ENCODE peak calls at places on chromosomes 3 and 15, in nine cellular contexts. One of them, this sample, is unnamed.

GRCh38 chr3:155981669-155982068 is 111.2 kb downstream of the GMPS start:
- DNase-seq in pancreas: no peak
- DNase-seq in retina: no peak
- DNase-seq in iPS-NIHi11: no peak
- DNase-seq in activated T-cell treated with anti-CD3 and anti-CD28 coated beads for 1 hour: no peak
- DNase-seq in stimulated activated CD8-positive, alpha-beta memory T cell treated with anti-CD3 and anti-CD28 coated beads, Interleukin-7, amount 100 ng/mL, for 24 hours: no peak
- DNase-seq in GM03348: no peak
- DNase-seq in HEK293T: no peak
- DNase-seq in stimulated activated CD4-positive, alpha-beta T cell treated with anti-CD3 and anti-CD28 coated beads, Interleukin-15, amount 100 ng/mL, for 24 hours: no peak
- DNase-seq in this sample: no peak

GRCh38 chr3:23174426-23175039 is 28.6 kb upstream of the UBE2E2 start:
- DNase-seq in GM03348: no peak
- DNase-seq in stimulated activated CD8-positive, alpha-beta memory T cell treated with anti-CD3 and anti-CD28 coated beads, Interleukin-7, amount 100 ng/mL, for 24 hours: no peak
- DNase-seq in HEK293T: no peak
- DNase-seq in stimulated activated CD4-positive, alpha-beta T cell treated with anti-CD3 and anti-CD28 coated beads, Interleukin-15, amount 100 ng/mL, for 24 hours: no peak
- DNase-seq in iPS-NIHi11: peak; percentile 16
- DNase-seq in pancreas: no peak
- DNase-seq in activated T-cell treated with anti-CD3 and anti-CD28 coated beads for 1 hour: no peak
- DNase-seq in retina: peak; percentile 36
- DNase-seq in this sample: peak; percentile 26

GRCh38 chr3:147411235-147411607 is 2.1 kb downstream of the ZIC1 start:
- DNase-seq in activated T-cell treated with anti-CD3 and anti-CD28 coated beads for 1 hour: no peak
- DNase-seq in retina: peak; percentile 83
- DNase-seq in pancreas: no peak
- DNase-seq in stimulated activated CD4-positive, alpha-beta T cell treated with anti-CD3 and anti-CD28 coated beads, Interleukin-15, amount 100 ng/mL, for 24 hours: no peak
- DNase-seq in GM03348: no peak
- DNase-seq in stimulated activated CD8-positive, alpha-beta memory T cell treated with anti-CD3 and anti-CD28 coated beads, Interleukin-7, amount 100 ng/mL, for 24 hours: no peak
- DNase-seq in iPS-NIHi11: no peak
- DNase-seq in HEK293T: no peak
- DNase-seq in this sample: peak; percentile 52

GRCh38 chr3:150275946-150276345 is 132.2 kb upstream of the TSC22D2 start:
- DNase-seq in iPS-NIHi11: no peak
- DNase-seq in activated T-cell treated with anti-CD3 and anti-CD28 coated beads for 1 hour: no peak
- DNase-seq in stimulated activated CD8-positive, alpha-beta memory T cell treated with anti-CD3 and anti-CD28 coated beads, Interleukin-7, amount 100 ng/mL, for 24 hours: no peak
- DNase-seq in retina: no peak
- DNase-seq in pancreas: no peak
- DNase-seq in HEK293T: no peak
- DNase-seq in GM03348: peak; percentile 29
- DNase-seq in stimulated activated CD4-positive, alpha-beta T cell treated with anti-CD3 and anti-CD28 coated beads, Interleukin-15, amount 100 ng/mL, for 24 hours: no peak
- DNase-seq in this sample: no peak

GRCh38 chr15:60548101-60548500 is 69.2 kb upstream of the ICE2 start:
- DNase-seq in stimulated activated CD4-positive, alpha-beta T cell treated with anti-CD3 and anti-CD28 coated beads, Interleukin-15, amount 100 ng/mL, for 24 hours: peak; percentile 80
- DNase-seq in activated T-cell treated with anti-CD3 and anti-CD28 coated beads for 1 hour: no peak
- DNase-seq in stimulated activated CD8-positive, alpha-beta memory T cell treated with anti-CD3 and anti-CD28 coated beads, Interleukin-7, amount 100 ng/mL, for 24 hours: peak; percentile 40
- DNase-seq in pancreas: no peak
- DNase-seq in GM03348: no peak
- DNase-seq in retina: no peak
- DNase-seq in iPS-NIHi11: no peak
- DNase-seq in HEK293T: no peak
- DNase-seq in this sample: no peak

GRCh38 chr3:188489639-188490405 is 335.9 kb downstream of the LPP start:
- DNase-seq in HEK293T: no peak
- DNase-seq in stimulated activated CD8-positive, alpha-beta memory T cell treated with anti-CD3 and anti-CD28 coated beads, Interleukin-7, amount 100 ng/mL, for 24 hours: no peak
- DNase-seq in GM03348: peak; percentile 52
- DNase-seq in pancreas: no peak
- DNase-seq in iPS-NIHi11: no peak
- DNase-seq in stimulated activated CD4-positive, alpha-beta T cell treated with anti-CD3 and anti-CD28 coated beads, Interleukin-15, amount 100 ng/mL, for 24 hours: no peak
- DNase-seq in retina: no peak
- DNase-seq in activated T-cell treated with anti-CD3 and anti-CD28 coated beads for 1 hour: no peak
- DNase-seq in this sample: no peak

GRCh38 chr3:172213765-172214358 is 174.5 kb downstream of the FNDC3B start:
- DNase-seq in GM03348: no peak
- DNase-seq in stimulated activated CD4-positive, alpha-beta T cell treated with anti-CD3 and anti-CD28 coated beads, Interleukin-15, amount 100 ng/mL, for 24 hours: no peak
- DNase-seq in stimulated activated CD8-positive, alpha-beta memory T cell treated with anti-CD3 and anti-CD28 coated beads, Interleukin-7, amount 100 ng/mL, for 24 hours: no peak
- DNase-seq in retina: no peak
- DNase-seq in pancreas: no peak
- DNase-seq in iPS-NIHi11: no peak
- DNase-seq in HEK293T: no peak
- DNase-seq in activated T-cell treated with anti-CD3 and anti-CD28 coated beads for 1 hour: no peak
- DNase-seq in this sample: peak; percentile 54

GRCh38 chr3:88180398-88180999 is 30.7 kb downstream of the C3orf38 start:
- DNase-seq in HEK293T: peak; percentile 8
- DNase-seq in activated T-cell treated with anti-CD3 and anti-CD28 coated beads for 1 hour: no peak
- DNase-seq in pancreas: no peak
- DNase-seq in stimulated activated CD4-positive, alpha-beta T cell treated with anti-CD3 and anti-CD28 coated beads, Interleukin-15, amount 100 ng/mL, for 24 hours: peak; percentile 15
- DNase-seq in iPS-NIHi11: peak; percentile 4
- DNase-seq in retina: no peak
- DNase-seq in stimulated activated CD8-positive, alpha-beta memory T cell treated with anti-CD3 and anti-CD28 coated beads, Interleukin-7, amount 100 ng/mL, for 24 hours: no peak
- DNase-seq in GM03348: peak; percentile 32
- DNase-seq in this sample: peak; percentile 65

GRCh38 chr15:93088200-93088980 is 621 bp downstream of the RGMA start:
- DNase-seq in iPS-NIHi11: peak; percentile 70
- DNase-seq in stimulated activated CD4-positive, alpha-beta T cell treated with anti-CD3 and anti-CD28 coated beads, Interleukin-15, amount 100 ng/mL, for 24 hours: peak; percentile 36
- DNase-seq in HEK293T: peak; percentile 51
- DNase-seq in activated T-cell treated with anti-CD3 and anti-CD28 coated beads for 1 hour: no peak
- DNase-seq in GM03348: peak; percentile 57
- DNase-seq in stimulated activated CD8-positive, alpha-beta memory T cell treated with anti-CD3 and anti-CD28 coated beads, Interleukin-7, amount 100 ng/mL, for 24 hours: no peak
- DNase-seq in retina: peak; percentile 73
- DNase-seq in pancreas: peak; percentile 45
- DNase-seq in this sample: peak; percentile 72

This sample was measured in GM23338.